ENCODE peak calls at places on chromosomes 11 and 22, in eight cellular contexts. Y, J, E, F, X, O, T and V are unnamed samples.

GRCh38 chr11:79087238-79087956 is 353.4 kb downstream of the TENM4 start:
- DNase-seq in Y (no peak), J (no peak), E (peak), F (no peak), X (peak), O (peak), T (no peak), V (no peak)

GRCh38 chr22:35684270-35684700 is 33.4 kb upstream of the APOL5 start:
- DNase-seq in Y (no peak), J (no peak), E (peak), F (no peak), X (peak), O (peak), T (peak), V (peak)

GRCh38 chr22:20170170-20170569 is 19.3 kb upstream of the CCDC188 start:
- DNase-seq in Y (no peak), J (no peak), E (no peak), F (no peak), X (no peak), O (no peak), T (no peak), V (no peak)

GRCh38 chr11:8258289-8258688 is 5.4 kb downstream of the LMO1 start:
- DNase-seq in Y (peak), J (no peak), E (no peak), F (no peak), X (no peak), O (no peak), T (no peak), V (no peak)

GRCh38 chr11:12164061-12165014 is 53.9 kb downstream of the MICAL2 start:
- DNase-seq in Y (no peak), J (peak), E (peak), F (no peak), X (no peak), O (no peak), T (peak), V (no peak)

GRCh38 chr11:67389477-67389876 is 2.3 kb upstream of the RAD9A start:
- DNase-seq in Y (no peak), J (no peak), E (peak), F (no peak), X (no peak), O (peak), T (no peak), V (no peak)

GRCh38 chr11:125062931-125063428 is at the start of gene SLC37A2:
- DNase-seq in Y (peak), J (no peak), E (peak), F (peak), X (peak), O (peak), T (peak), V (peak)

GRCh38 chr11:123815116-123815515 is 9.0 kb upstream of the OR6M1 start:
- DNase-seq in Y (no peak), J (no peak), E (no peak), F (no peak), X (no peak), O (no peak), T (no peak), V (no peak)

GRCh38 chr11:73931039-73931645 is 19.7 kb upstream of the DNAJB13 start:
- DNase-seq in Y (no peak), J (peak), E (peak), F (no peak), X (peak), O (peak), T (peak), V (peak)

GRCh38 chr11:65633390-65634139 is 4.3 kb upstream of the SIPA1 start:
- DNase-seq in Y (no peak), J (no peak), E (no peak), F (no peak), X (no peak), O (no peak), T (no peak), V (no peak)

GRCh38 chr22:41964106-41964494 is 5.1 kb upstream of the SEPTIN3 start:
- DNase-seq in Y (no peak), J (no peak), E (no peak), F (no peak), X (no peak), O (no peak), T (no peak), V (no peak)

GRCh38 chr22:41968601-41969000 is 642 bp upstream of the SEPTIN3 start:
- DNase-seq in Y (no peak), J (no peak), E (no peak), F (no peak), X (no peak), O (no peak), T (peak), V (no peak)

GRCh38 chr22:41966225-41966606 is 3.0 kb upstream of the SEPTIN3 start:
- DNase-seq in Y (no peak), J (no peak), E (no peak), F (no peak), X (no peak), O (no peak), T (no peak), V (no peak)

GRCh38 chr22:41966607-41967240 is 2.5 kb upstream of the SEPTIN3 start:
- DNase-seq in Y (no peak), J (peak), E (peak), F (no peak), X (no peak), O (peak), T (peak), V (peak)

DNA sequence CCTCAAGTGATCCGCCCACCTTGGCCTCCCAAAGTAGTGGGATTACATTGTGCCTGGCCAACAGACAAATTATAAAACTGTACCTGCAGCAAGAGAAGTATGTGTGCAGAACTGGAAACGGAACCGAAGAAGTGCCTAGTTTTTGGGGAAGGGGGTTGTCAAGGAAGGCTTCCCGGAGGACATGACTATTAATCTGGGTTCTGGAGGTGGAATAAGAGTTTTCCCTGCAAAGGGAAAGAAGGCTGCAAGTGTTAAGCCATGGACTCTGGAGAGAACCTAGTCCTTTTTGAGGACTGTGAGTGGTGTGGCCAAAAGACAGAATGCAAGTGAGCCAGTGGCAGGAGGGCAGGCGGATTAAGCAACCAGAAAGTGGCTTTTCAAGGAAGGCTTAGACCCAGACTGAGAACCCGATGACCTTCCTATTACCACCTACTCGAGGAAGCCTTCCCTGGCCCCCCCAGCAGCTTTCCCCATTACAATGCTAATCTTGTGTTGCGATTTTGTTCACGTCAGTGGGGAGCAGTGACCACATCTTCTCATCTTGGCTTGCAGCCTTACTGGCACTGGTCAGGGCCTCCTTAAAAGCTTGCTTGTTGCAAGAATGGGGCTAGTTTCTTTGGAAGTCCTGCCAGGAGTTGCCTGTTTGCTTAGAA is 5.7 kb upstream of the SEPTIN3 start:
- DNase-seq in Y (no peak), J (no peak), E (no peak), F (no peak), X (no peak), O (no peak), T (no peak), V (no peak)
- H3K27ac ChIP-seq in Y (no peak), J (no peak), E (no peak), F (no peak), X (peak), O (no peak), T (no peak), V (no peak)

DNA sequence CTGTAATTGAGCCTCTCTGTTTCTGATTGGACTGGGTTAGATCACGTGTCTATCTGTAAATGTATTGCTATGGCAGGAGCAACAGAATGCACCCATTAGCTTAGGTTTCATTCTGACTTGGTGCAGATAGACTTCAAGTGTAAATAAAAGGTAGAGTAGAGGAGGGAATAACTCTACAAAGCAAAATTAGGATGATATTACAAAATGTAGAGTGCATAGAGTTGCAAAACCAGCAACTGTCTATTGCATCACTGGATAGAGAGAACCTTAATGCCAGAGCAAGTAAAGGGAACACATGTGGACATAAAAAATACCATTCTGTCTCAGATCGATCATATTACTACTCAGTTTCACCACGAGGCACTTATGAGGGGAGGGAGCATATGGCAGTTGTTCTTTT is 22.0 kb upstream of the CAT start:
- DNase-seq in Y (no peak), J (no peak), E (no peak), F (no peak), X (no peak), O (no peak), T (no peak), V (no peak)
- H3K27ac ChIP-seq in Y (no peak), J (no peak), E (no peak), F (no peak), X (no peak), O (no peak), T (no peak), V (no peak)

GRCh38 chr22:31288496-31289235 is 3.6 kb downstream of the PIK3IP1 start:
- DNase-seq in Y (no peak), J (no peak), E (no peak), F (no peak), X (no peak), O (no peak), T (no peak), V (peak)

GRCh38 chr22:31289335-31289734 is 3.0 kb downstream of the PIK3IP1 start:
- DNase-seq in Y (no peak), J (no peak), E (no peak), F (no peak), X (no peak), O (no peak), T (no peak), V (no peak)

GRCh38 chr22:31290494-31291402 is 1.5 kb downstream of the PIK3IP1 start:
- DNase-seq in Y (peak), J (peak), E (peak), F (peak), X (peak), O (peak), T (peak), V (peak)

GRCh38 chr22:31291716-31292644 is at the start of gene PIK3IP1:
- DNase-seq in Y (peak), J (peak), E (peak), F (peak), X (peak), O (peak), T (peak), V (peak)

GRCh38 chr22:31291403-31291715 is 929 bp downstream of the PIK3IP1 start:
- DNase-seq in Y (no peak), J (no peak), E (no peak), F (no peak), X (no peak), O (no peak), T (no peak), V (no peak)
- H3K27ac ChIP-seq in Y (peak), J (no peak), E (no peak), F (peak), X (no peak), O (no peak), T (peak), V (peak)

DNA sequence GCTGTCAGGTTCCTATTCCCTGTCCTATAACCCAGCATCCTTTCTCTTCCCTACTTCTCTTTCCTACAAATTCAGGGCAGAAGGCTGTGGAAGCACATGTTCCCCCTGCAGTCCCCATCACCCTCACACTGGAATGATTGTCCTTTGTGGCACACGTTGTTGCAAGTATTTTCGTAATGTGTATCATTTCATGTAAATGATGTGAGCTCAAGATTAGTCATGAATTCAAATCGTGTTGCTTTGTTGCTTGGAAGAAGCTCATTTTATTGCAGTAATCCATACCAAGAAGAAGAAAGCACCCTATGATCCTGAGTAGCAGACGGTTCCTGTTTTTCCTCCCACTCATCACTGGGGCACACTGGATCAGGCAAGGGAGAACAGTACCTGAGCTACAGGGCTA is 173.4 kb downstream of the NCAM1 start:
- DNase-seq in Y (no peak), J (no peak), E (no peak), F (no peak), X (no peak), O (no peak), T (no peak), V (no peak)
- H3K27ac ChIP-seq in Y (no peak), J (no peak), E (no peak), F (no peak), X (no peak), O (no peak), T (no peak), V (no peak)

DNA sequence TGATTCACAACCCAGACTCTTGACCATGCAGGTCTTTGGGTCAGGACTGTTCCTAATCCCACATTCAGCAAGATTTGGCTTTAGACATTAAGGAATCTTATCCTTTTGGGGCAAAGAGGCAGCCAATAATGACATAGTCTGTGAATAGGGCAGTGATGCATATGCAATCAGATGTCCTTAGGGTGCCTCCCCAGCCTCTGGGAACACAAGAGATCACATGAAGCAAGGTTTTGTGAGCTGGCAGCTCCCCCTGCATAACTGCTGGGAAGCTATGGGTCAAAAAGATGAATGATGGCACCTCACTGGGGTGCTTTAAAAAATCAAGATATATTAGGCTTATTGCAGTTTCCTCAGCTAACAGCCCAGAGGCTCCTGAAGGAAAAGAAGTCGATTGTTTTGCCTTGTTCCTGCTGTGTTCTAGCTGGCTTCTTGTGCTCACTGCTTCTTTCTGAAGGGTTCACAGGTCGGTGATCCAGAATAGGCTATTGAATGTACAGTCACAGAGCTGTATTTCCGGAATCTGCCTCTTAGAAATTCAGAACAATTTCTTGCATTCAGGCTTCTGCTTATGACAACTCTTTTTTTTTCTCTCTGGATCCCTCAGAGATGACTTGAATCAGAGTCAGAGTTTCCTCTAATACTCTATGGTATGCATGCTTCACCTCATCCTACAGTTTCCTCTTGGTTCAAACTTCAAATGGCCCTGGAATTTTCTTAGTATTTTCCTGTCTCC is 31.7 kb downstream of the INSC start:
- DNase-seq in Y (no peak), J (no peak), E (no peak), F (no peak), X (no peak), O (peak), T (no peak), V (no peak)
- H3K27ac ChIP-seq in Y (no peak), J (no peak), E (no peak), F (no peak), X (no peak), O (no peak), T (no peak), V (no peak)